ENCODE peak calls at places on chromosomes 3 and 15, in eight cellular contexts. I is IMR-90, E is iPS DF 6.9, F is Karpas-422, S is stomach, Z is PC-9, L is adipocyte, C is GM23248. H is an unnamed sample.

GRCh38 chr3:113243846-113244245 is 32.5 kb downstream of the BOC start:
- DNase-seq in E (no peak), I (no peak), Z (no peak), L (no peak), C (no peak), F (peak; percentile 47), S (no peak), H (no peak)

GRCh38 chr15:65837301-65838283 is 31.7 kb upstream of the RAB11A start:
- DNase-seq in E (no peak), L (no peak), C (no peak), Z (no peak), F (no peak), S (no peak), I (no peak), H (no peak)

GRCh38 chr15:49343546-49343945 is 79.5 kb upstream of the FGF7 start:
- DNase-seq in S (no peak), E (no peak), Z (no peak), I (no peak), C (no peak), F (no peak), L (no peak), H (no peak)

GRCh38 chr3:156750874-156751245 is 75.3 kb upstream of the LEKR1 start:
- DNase-seq in I (peak; percentile 60), E (no peak), Z (no peak), L (peak; percentile 63), F (no peak), S (no peak), C (peak; percentile 89), H (no peak)

GRCh38 chr15:89641053-89641452 is 14.2 kb downstream of the KIF7 start:
- DNase-seq in C (no peak), I (no peak), S (no peak), L (no peak), E (no peak), Z (no peak), F (peak; percentile 48), H (no peak)

GRCh38 chr3:124258057-124258500 is 266.2 kb upstream of the ROPN1 start:
- DNase-seq in L (peak; percentile 30), I (peak; percentile 68), F (no peak), Z (no peak), S (no peak), C (peak; percentile 67), E (no peak), H (no peak)

GRCh38 chr3:150890320-150890719 is 14.9 kb downstream of the MINDY4B start:
- DNase-seq in Z (no peak), I (peak; percentile 46), C (peak; percentile 59), E (no peak), F (no peak), L (peak; percentile 66), S (no peak), H (no peak)

GRCh38 chr15:41020311-41020710 is 67.0 kb downstream of the CHAC1 start:
- DNase-seq in S (no peak), Z (no peak), E (no peak), L (no peak), F (no peak), I (peak; percentile 38), C (no peak), H (no peak)

GRCh38 chr15:58501636-58502178 is 69.9 kb downstream of the LIPC start:
- DNase-seq in Z (no peak), S (no peak), I (no peak), E (no peak), L (no peak), F (no peak), C (peak; percentile 18), H (no peak)

GRCh38 chr3:118863731-118864322 is 170.8 kb downstream of the IGSF11 start:
- DNase-seq in C (peak; percentile 9), F (peak; percentile 74), I (no peak), L (no peak), S (no peak), E (no peak), Z (no peak), H (peak; percentile 18)

GRCh38 chr3:120302361-120302760 is 17.3 kb upstream of the GPR156 start:
- DNase-seq in C (peak; percentile 11), S (no peak), L (no peak), Z (no peak), I (peak; percentile 5), E (no peak), F (no peak), H (no peak)

GRCh38 chr3:172040976-172041963 is 1.9 kb downstream of the FNDC3B start:
- DNase-seq in Z (peak; percentile 72), S (peak; percentile 33), E (no peak), I (peak; percentile 41), F (no peak), L (peak; percentile 74), C (peak; percentile 82), H (no peak)

GRCh38 chr3:157067114-157067513 is 92.8 kb downstream of the CCNL1 start:
- DNase-seq in Z (no peak), C (no peak), F (no peak), I (no peak), S (no peak), L (no peak), E (no peak), H (no peak)

GRCh38 chr15:49644364-49644794 is 23.5 kb downstream of the DTWD1 start:
- DNase-seq in S (no peak), E (no peak), C (peak; percentile 21), I (peak; percentile 54), Z (no peak), F (no peak), L (peak; percentile 47), H (no peak)

GRCh38 chr3:62184559-62184958 is 188.8 kb downstream of the FEZF2 start:
- DNase-seq in I (no peak), Z (no peak), C (peak; percentile 23), S (no peak), F (no peak), L (peak; percentile 22), E (no peak), H (no peak)

GRCh38 chr3:146187334-146187950 is 26.5 kb upstream of the PLOD2 start:
- DNase-seq in Z (peak; percentile 17), E (no peak), C (peak; percentile 62), F (peak; percentile 69), I (peak; percentile 55), L (peak; percentile 80), S (no peak), H (peak; percentile 6)

GRCh38 chr3:37753428-37753827 is 108.3 kb upstream of the CTDSPL start:
- DNase-seq in L (no peak), F (no peak), Z (no peak), S (no peak), E (no peak), I (no peak), C (no peak), H (no peak)

GRCh38 chr3:100277255-100277800 is 16.5 kb downstream of the TBC1D23 start:
- DNase-seq in E (no peak), S (no peak), I (peak; percentile 26), F (no peak), L (no peak), Z (no peak), C (no peak), H (no peak)

GRCh38 chr3:181952221-181952620 is 240.5 kb downstream of the SOX2 start:
- DNase-seq in F (no peak), Z (no peak), C (no peak), E (no peak), I (no peak), S (no peak), L (no peak), H (no peak)

GRCh38 chr15:82663186-82663600 is 16.0 kb upstream of the CPEB1 start:
- DNase-seq in E (no peak), I (peak; percentile 31), Z (peak; percentile 40), C (peak; percentile 55), S (peak; percentile 49), L (peak; percentile 59), F (peak; percentile 87), H (peak; percentile 58)

GRCh38 chr3:14796403-14797077 is 22.2 kb upstream of the FGD5 start:
- DNase-seq in L (no peak), E (no peak), F (no peak), Z (no peak), S (no peak), C (no peak), I (no peak), H (no peak)

GRCh38 chr3:72182206-72182605 is 397.3 kb upstream of the PROK2 start:
- DNase-seq in E (no peak), L (no peak), S (no peak), I (no peak), F (no peak), C (peak; percentile 9), Z (no peak), H (no peak)

GRCh38 chr15:90881978-90882721 is 2.2 kb upstream of the FES start:
- DNase-seq in F (no peak), C (no peak), S (no peak), L (no peak), Z (no peak), I (no peak), E (no peak), H (no peak)
- H3K36me3 ChIP-seq in F (no peaks in the 10 kb centered on the region), C (peaks cover 5% of the 10 kb centered on the region), S (peaks cover 50% of the 10 kb centered on the region), L (peaks cover 53% of the 10 kb centered on the region), Z (peaks cover 5% of the 10 kb centered on the region), I (peaks cover 46% of the 10 kb centered on the region), E (peaks cover 25% of the 10 kb centered on the region), H (no peaks in the 10 kb centered on the region)

GRCh38 chr3:168453623-168454022 is 357.9 kb upstream of the GOLIM4 start:
- DNase-seq in L (no peak), F (no peak), S (no peak), C (no peak), E (no peak), Z (no peak), I (no peak), H (no peak)
- H3K36me3 ChIP-seq in L (no peaks in the 10 kb centered on the region), F (no peaks in the 10 kb centered on the region), S (no peaks in the 10 kb centered on the region), C (no peaks in the 10 kb centered on the region), E (no peaks in the 10 kb centered on the region), Z (no peaks in the 10 kb centered on the region), I (no peaks in the 10 kb centered on the region), H (no peaks in the 10 kb centered on the region)

DNA sequence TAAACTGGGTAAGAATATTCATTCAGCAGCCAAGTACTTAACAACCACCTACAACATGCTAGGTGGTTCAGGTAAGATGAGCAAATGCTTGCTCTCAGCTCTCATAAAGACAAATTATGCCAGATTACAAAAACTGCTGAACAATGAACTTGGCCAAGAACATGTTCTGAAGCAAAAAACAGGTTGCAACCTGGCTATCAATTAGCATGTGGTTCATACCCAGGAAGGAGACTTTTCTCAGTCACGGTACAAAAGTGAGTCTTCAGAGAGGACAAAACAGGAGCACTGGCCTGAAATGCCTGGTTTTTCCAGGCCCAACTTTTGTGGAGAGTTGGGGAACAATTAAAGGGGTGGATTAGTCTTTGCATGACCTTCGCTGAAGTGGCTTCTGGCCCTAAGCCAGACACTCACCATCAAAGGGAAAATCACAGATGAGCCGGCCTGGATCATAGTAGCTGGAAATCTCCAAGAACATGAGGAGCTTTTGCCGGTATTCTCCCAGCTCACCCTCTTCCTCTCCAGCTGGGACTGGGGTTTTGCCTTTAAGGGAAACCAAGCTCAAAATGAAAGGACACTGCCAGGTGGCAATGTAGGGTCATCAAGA is 7.6 kb upstream of the PLA2G4F start:
- DNase-seq in Z (no peak), I (no peak), C (no peak), F (no peak), L (no peak), E (no peak), S (no peak), H (no peak)
- H3K36me3 ChIP-seq in Z (peaks cover 4% of the 10 kb centered on the region), I (peaks cover 82% of the 10 kb centered on the region), C (peaks cover 77% of the 10 kb centered on the region), F (peaks cover 44% of the 10 kb centered on the region), L (peaks cover 99% of the 10 kb centered on the region), E (peaks cover 35% of the 10 kb centered on the region), S (peaks cover 93% of the 10 kb centered on the region), H (peaks cover 90% of the 10 kb centered on the region)

DNA sequence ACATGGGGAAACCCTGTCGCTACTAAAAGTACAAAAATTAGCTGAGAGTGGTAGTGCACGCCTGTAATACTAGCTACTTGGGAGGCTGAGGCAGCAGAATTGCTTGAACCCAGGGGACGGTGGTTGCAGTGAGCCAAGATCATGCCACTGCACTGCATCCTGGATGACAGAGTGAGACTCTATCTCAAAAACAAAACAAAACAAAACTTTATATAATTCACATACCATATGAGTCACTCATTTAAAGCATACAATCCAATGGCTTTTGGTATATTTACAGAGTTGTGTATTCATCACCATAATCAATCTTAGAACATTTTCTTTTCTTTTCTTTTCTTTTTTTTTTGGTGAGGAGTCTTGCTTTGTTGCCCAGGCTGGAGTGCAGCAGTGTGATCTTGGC is 8.7 kb downstream of the PXK start:
- DNase-seq in E (no peak), L (no peak), F (no peak), Z (no peak), I (peak; percentile 54), S (no peak), C (peak; percentile 22), H (no peak)
- H3K36me3 ChIP-seq in E (no peaks in the 10 kb centered on the region), L (peaks cover 9% of the 10 kb centered on the region), F (peaks cover 64% of the 10 kb centered on the region), Z (no peaks in the 10 kb centered on the region), I (peaks cover 5% of the 10 kb centered on the region), S (no peaks in the 10 kb centered on the region), C (no peaks in the 10 kb centered on the region), H (peaks cover 88% of the 10 kb centered on the region)

H was measured in OCI-LY7.